ENCODE peak calls at places on chromosomes 13 and 19, in eight cellular contexts. One of them, this sample, is unnamed.

GRCh38 chr19:57903298-57904174 is 12.9 kb downstream of the ZNF417 start:
- DNase-seq in fibroblast of lung: peak
- DNase-seq in fibroblast of mammary gland: peak
- DNase-seq in astrocyte of the spinal cord: peak
- DNase-seq in RWPE1: peak
- DNase-seq in WTC11: no peak
- DNase-seq in GM12865: peak
- DNase-seq in GM20000: no peak
- DNase-seq in this sample: no peak

GRCh38 chr19:38658462-38659306 is 11.2 kb downstream of the ACTN4 start:
- DNase-seq in RWPE1: peak
- DNase-seq in GM12865: no peak
- DNase-seq in fibroblast of lung: peak
- DNase-seq in GM20000: no peak
- DNase-seq in fibroblast of mammary gland: peak
- DNase-seq in astrocyte of the spinal cord: peak
- DNase-seq in WTC11: no peak
- DNase-seq in this sample: no peak

GRCh38 chr13:27289016-27289665 is 18.5 kb downstream of the RASL11A start:
- DNase-seq in fibroblast of mammary gland: no peak
- DNase-seq in fibroblast of lung: no peak
- DNase-seq in WTC11: no peak
- DNase-seq in RWPE1: no peak
- DNase-seq in astrocyte of the spinal cord: no peak
- DNase-seq in GM12865: no peak
- DNase-seq in GM20000: no peak
- DNase-seq in this sample: no peak

GRCh38 chr19:51546107-51546649 is 14.7 kb upstream of the SIGLEC6 start:
- DNase-seq in GM20000: no peak
- DNase-seq in GM12865: peak
- DNase-seq in RWPE1: no peak
- DNase-seq in WTC11: no peak
- DNase-seq in fibroblast of mammary gland: no peak
- DNase-seq in astrocyte of the spinal cord: no peak
- DNase-seq in fibroblast of lung: no peak
- DNase-seq in this sample: no peak

GRCh38 chr19:7869453-7869909 is 4.7 kb downstream of the PRR36 start:
- DNase-seq in RWPE1: peak
- DNase-seq in fibroblast of mammary gland: no peak
- DNase-seq in fibroblast of lung: peak
- DNase-seq in astrocyte of the spinal cord: no peak
- DNase-seq in WTC11: peak
- DNase-seq in GM12865: peak
- DNase-seq in GM20000: peak
- DNase-seq in this sample: peak

GRCh38 chr19:7395793-7396192 is 47.1 kb downstream of the ARHGEF18 start:
- DNase-seq in fibroblast of mammary gland: no peak
- DNase-seq in RWPE1: no peak
- DNase-seq in WTC11: no peak
- DNase-seq in astrocyte of the spinal cord: no peak
- DNase-seq in GM20000: no peak
- DNase-seq in GM12865: peak
- DNase-seq in fibroblast of lung: no peak
- DNase-seq in this sample: no peak

GRCh38 chr13:34255695-34256094 is 437.7 kb downstream of the RFC3 start:
- DNase-seq in GM20000: no peak
- DNase-seq in GM12865: no peak
- DNase-seq in fibroblast of mammary gland: no peak
- DNase-seq in RWPE1: no peak
- DNase-seq in astrocyte of the spinal cord: no peak
- DNase-seq in fibroblast of lung: no peak
- DNase-seq in WTC11: no peak
- DNase-seq in this sample: no peak

GRCh38 chr13:33945477-33945876 is 127.5 kb downstream of the RFC3 start:
- DNase-seq in fibroblast of mammary gland: no peak
- DNase-seq in WTC11: no peak
- DNase-seq in astrocyte of the spinal cord: no peak
- DNase-seq in GM20000: no peak
- DNase-seq in GM12865: no peak
- DNase-seq in fibroblast of lung: no peak
- DNase-seq in RWPE1: no peak
- DNase-seq in this sample: no peak

GRCh38 chr13:97548736-97549135 is 114.8 kb downstream of the RAP2A start:
- DNase-seq in fibroblast of mammary gland: no peak
- DNase-seq in WTC11: no peak
- DNase-seq in GM12865: no peak
- DNase-seq in GM20000: no peak
- DNase-seq in RWPE1: no peak
- DNase-seq in astrocyte of the spinal cord: no peak
- DNase-seq in fibroblast of lung: peak
- DNase-seq in this sample: no peak

GRCh38 chr19:52398091-52398461 is 427 bp downstream of the ZNF528 start:
- DNase-seq in astrocyte of the spinal cord: no peak
- DNase-seq in fibroblast of lung: no peak
- DNase-seq in fibroblast of mammary gland: peak
- DNase-seq in RWPE1: peak
- DNase-seq in WTC11: peak
- DNase-seq in GM12865: no peak
- DNase-seq in GM20000: peak
- DNase-seq in this sample: no peak

GRCh38 chr13:76887070-76887563 is 912 bp upstream of the KCTD12 start:
- DNase-seq in fibroblast of mammary gland: no peak
- DNase-seq in fibroblast of lung: no peak
- DNase-seq in astrocyte of the spinal cord: no peak
- DNase-seq in RWPE1: no peak
- DNase-seq in GM20000: no peak
- DNase-seq in WTC11: peak
- DNase-seq in GM12865: no peak
- DNase-seq in this sample: peak

GRCh38 chr13:44191504-44192171 is 182.0 kb upstream of the SERP2 start:
- DNase-seq in GM12865: peak
- DNase-seq in astrocyte of the spinal cord: peak
- DNase-seq in RWPE1: peak
- DNase-seq in fibroblast of mammary gland: peak
- DNase-seq in GM20000: peak
- DNase-seq in fibroblast of lung: peak
- DNase-seq in WTC11: peak
- DNase-seq in this sample: peak

GRCh38 chr13:110137677-110138008 is 169.3 kb downstream of the COL4A1 start:
- DNase-seq in WTC11: no peak
- DNase-seq in fibroblast of mammary gland: peak
- DNase-seq in astrocyte of the spinal cord: no peak
- DNase-seq in fibroblast of lung: no peak
- DNase-seq in GM20000: peak
- DNase-seq in GM12865: peak
- DNase-seq in RWPE1: peak
- DNase-seq in this sample: peak

GRCh38 chr19:7349961-7350711 is 1.4 kb downstream of the ARHGEF18 start:
- DNase-seq in RWPE1: no peak
- DNase-seq in fibroblast of mammary gland: no peak
- DNase-seq in GM20000: peak
- DNase-seq in fibroblast of lung: no peak
- DNase-seq in WTC11: no peak
- DNase-seq in astrocyte of the spinal cord: no peak
- DNase-seq in GM12865: peak
- DNase-seq in this sample: no peak

GRCh38 chr19:5504115-5504514 is 48.9 kb downstream of the ZNRF4 start:
- DNase-seq in fibroblast of mammary gland: no peak
- DNase-seq in WTC11: peak
- DNase-seq in astrocyte of the spinal cord: no peak
- DNase-seq in fibroblast of lung: no peak
- DNase-seq in RWPE1: no peak
- DNase-seq in GM12865: no peak
- DNase-seq in GM20000: no peak
- DNase-seq in this sample: no peak

GRCh38 chr13:76331948-76332712 is 554.1 kb downstream of the KCTD12 start:
- DNase-seq in RWPE1: no peak
- DNase-seq in fibroblast of lung: peak
- DNase-seq in WTC11: no peak
- DNase-seq in astrocyte of the spinal cord: peak
- DNase-seq in GM12865: no peak
- DNase-seq in GM20000: no peak
- DNase-seq in fibroblast of mammary gland: no peak
- DNase-seq in this sample: no peak

GRCh38 chr13:22801402-22802003 is 379.3 kb upstream of the SGCG start:
- DNase-seq in astrocyte of the spinal cord: no peak
- DNase-seq in fibroblast of mammary gland: peak
- DNase-seq in fibroblast of lung: peak
- DNase-seq in GM20000: no peak
- DNase-seq in GM12865: peak
- DNase-seq in RWPE1: no peak
- DNase-seq in WTC11: no peak
- DNase-seq in this sample: no peak
- TF ChIP-seq CTCF in astrocyte of the spinal cord: no peak
- TF ChIP-seq CTCF in fibroblast of mammary gland: peak
- TF ChIP-seq CTCF in fibroblast of lung: no peak
- TF ChIP-seq CTCF in GM20000: no peak
- TF ChIP-seq CTCF in GM12865: no peak
- TF ChIP-seq CTCF in RWPE1: no peak
- TF ChIP-seq CTCF in WTC11: no peak
- TF ChIP-seq CTCF in this sample: peak

DNA sequence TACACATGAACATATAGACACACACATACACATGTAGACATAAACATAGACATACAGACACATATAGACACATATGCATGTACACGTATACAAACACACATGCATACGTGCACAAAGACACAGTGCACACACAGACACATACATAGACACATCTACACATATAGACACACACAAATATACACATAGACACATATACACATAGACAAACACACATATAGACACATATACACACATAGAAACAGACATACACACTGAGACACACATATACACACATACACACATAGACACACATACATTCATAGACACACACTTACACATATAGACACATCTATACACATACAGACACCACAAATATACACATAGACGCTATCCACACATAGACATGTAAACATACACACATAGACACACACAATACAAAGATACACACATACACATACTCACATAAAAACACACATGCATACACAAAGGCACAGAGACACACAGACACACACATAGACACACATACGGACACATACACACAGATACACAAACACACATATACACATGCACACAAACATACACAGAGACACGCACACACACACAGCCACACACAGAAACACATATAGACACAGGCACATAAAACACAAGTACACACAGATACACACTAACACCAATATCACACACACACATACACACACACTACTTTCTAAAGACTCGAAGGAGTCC is 254.0 kb downstream of the TSHZ3 start:
- DNase-seq in fibroblast of mammary gland: no peak
- DNase-seq in fibroblast of lung: no peak
- DNase-seq in WTC11: no peak
- DNase-seq in GM20000: no peak
- DNase-seq in GM12865: no peak
- DNase-seq in RWPE1: no peak
- DNase-seq in astrocyte of the spinal cord: no peak
- DNase-seq in this sample: no peak
- TF ChIP-seq CTCF in fibroblast of mammary gland: no peak
- TF ChIP-seq CTCF in fibroblast of lung: no peak
- TF ChIP-seq CTCF in WTC11: no peak
- TF ChIP-seq CTCF in GM20000: no peak
- TF ChIP-seq CTCF in GM12865: no peak
- TF ChIP-seq CTCF in RWPE1: no peak
- TF ChIP-seq CTCF in astrocyte of the spinal cord: no peak
- TF ChIP-seq CTCF in this sample: no peak

GRCh38 chr19:41228486-41228885 is 9.5 kb downstream of the AXL start:
- DNase-seq in RWPE1: no peak
- DNase-seq in fibroblast of lung: no peak
- DNase-seq in GM12865: no peak
- DNase-seq in fibroblast of mammary gland: no peak
- DNase-seq in WTC11: no peak
- DNase-seq in astrocyte of the spinal cord: no peak
- DNase-seq in GM20000: no peak
- DNase-seq in this sample: no peak

GRCh38 chr19:41224632-41225031 is 5.6 kb downstream of the AXL start:
- DNase-seq in astrocyte of the spinal cord: no peak
- DNase-seq in fibroblast of mammary gland: no peak
- DNase-seq in GM20000: no peak
- DNase-seq in RWPE1: no peak
- DNase-seq in WTC11: no peak
- DNase-seq in fibroblast of lung: no peak
- DNase-seq in GM12865: no peak
- DNase-seq in this sample: no peak

GRCh38 chr19:41226874-41227390 is 7.9 kb downstream of the AXL start:
- DNase-seq in fibroblast of mammary gland: no peak
- DNase-seq in astrocyte of the spinal cord: no peak
- DNase-seq in WTC11: no peak
- DNase-seq in GM12865: no peak
- DNase-seq in fibroblast of lung: no peak
- DNase-seq in GM20000: no peak
- DNase-seq in RWPE1: no peak
- DNase-seq in this sample: no peak

GRCh38 chr19:41225238-41226052 is 6.4 kb downstream of the AXL start:
- DNase-seq in WTC11: peak
- DNase-seq in RWPE1: peak
- DNase-seq in fibroblast of lung: peak
- DNase-seq in astrocyte of the spinal cord: peak
- DNase-seq in GM12865: no peak
- DNase-seq in GM20000: no peak
- DNase-seq in fibroblast of mammary gland: peak
- DNase-seq in this sample: no peak

DNA sequence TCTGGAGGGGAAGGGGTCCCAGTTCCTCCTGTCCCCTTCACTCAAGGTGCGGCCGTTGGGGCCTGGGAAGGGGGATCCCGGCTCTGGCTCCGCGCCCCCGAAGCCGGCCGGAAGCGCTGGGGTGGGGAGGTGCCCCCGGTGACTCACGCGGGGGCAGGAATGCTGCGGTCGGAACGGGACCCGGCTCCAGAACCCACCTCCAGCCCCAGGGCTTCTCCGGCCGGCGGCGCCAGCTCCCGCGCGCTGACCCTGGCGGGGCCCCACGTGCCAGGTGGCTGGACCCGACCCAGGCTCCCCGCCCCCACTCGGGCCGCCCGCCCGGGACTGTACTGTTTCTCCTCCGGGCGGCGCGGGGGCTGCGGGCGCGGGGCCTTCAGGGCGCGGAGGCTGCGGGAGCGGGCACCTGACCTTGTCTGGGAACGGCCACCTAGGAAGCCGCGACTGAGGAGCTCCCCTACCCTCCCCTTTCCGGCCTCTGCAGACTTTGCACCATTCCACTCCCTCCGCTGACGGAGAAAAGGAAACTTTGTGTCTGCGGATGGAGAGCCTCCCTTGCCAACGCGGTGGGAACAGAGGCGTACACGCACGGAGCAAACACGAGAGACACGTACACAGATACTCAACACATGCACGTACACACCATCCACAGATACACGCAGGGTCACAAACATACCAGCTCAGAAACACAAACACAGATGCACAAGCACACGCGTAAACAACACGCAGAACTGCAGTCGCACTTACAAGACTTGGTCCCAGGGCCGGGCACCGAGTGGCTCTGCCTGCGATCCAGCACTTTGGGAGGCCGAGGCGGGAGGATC is 7.2 kb downstream of the AXL start:
- DNase-seq in astrocyte of the spinal cord: peak
- DNase-seq in GM12865: no peak
- DNase-seq in fibroblast of lung: peak
- DNase-seq in WTC11: peak
- DNase-seq in RWPE1: peak
- DNase-seq in GM20000: peak
- DNase-seq in fibroblast of mammary gland: peak
- DNase-seq in this sample: peak
- TF ChIP-seq CTCF in astrocyte of the spinal cord: no peak
- TF ChIP-seq CTCF in GM12865: no peak
- TF ChIP-seq CTCF in fibroblast of lung: peak
- TF ChIP-seq CTCF in WTC11: no peak
- TF ChIP-seq CTCF in RWPE1: no peak
- TF ChIP-seq CTCF in GM20000: no peak
- TF ChIP-seq CTCF in fibroblast of mammary gland: no peak
- TF ChIP-seq CTCF in this sample: no peak

GRCh38 chr19:11798391-11799296 is at the start of gene ZNF491:
- DNase-seq in GM20000: peak
- DNase-seq in WTC11: peak
- DNase-seq in RWPE1: peak
- DNase-seq in fibroblast of lung: peak
- DNase-seq in astrocyte of the spinal cord: peak
- DNase-seq in fibroblast of mammary gland: peak
- DNase-seq in GM12865: peak
- DNase-seq in this sample: peak
- TF ChIP-seq CTCF in GM20000: peak
- TF ChIP-seq CTCF in WTC11: no peak
- TF ChIP-seq CTCF in RWPE1: peak
- TF ChIP-seq CTCF in fibroblast of lung: no peak
- TF ChIP-seq CTCF in astrocyte of the spinal cord: peak
- TF ChIP-seq CTCF in fibroblast of mammary gland: no peak
- TF ChIP-seq CTCF in GM12865: peak
- TF ChIP-seq CTCF in this sample: peak